ENCODE peak calls at places on chromosome 18, in nine cellular contexts. Y is activated naive CD8-positive, alpha-beta T cell treated with anti-CD3 and anti-CD28 coated beads, Interleukin-2, amount 10 ng/mL, durations not matched to agents 7 days and 5 days; L is psoas muscle; B is Right ventricle myocardium inferior; W is activated CD4-positive, CD25-positive, alpha-beta regulatory T cell treated with anti-CD3 and anti-CD28 coated beads, Interleukin-2, amount 50 U/mL, for 72 hours; Q is GM12865; P is mucosa of gallbladder; E is activated T-helper 1 cell treated with Interleukin-2 at 50 U/mL for 16 hours; D is SK-N-SH. M is an unnamed sample.

GRCh38 chr18:49597152-49597551 is 35.3 kb downstream of the LIPG start:
- DNase-seq in D (no peak), L (no peak), Q (no peak), P (no peak), Y (no peak), W (no peak), E (no peak), B (no peak), M (no peak)

GRCh38 chr18:13185675-13186198 is 32.8 kb upstream of the LDLRAD4 start:
- DNase-seq in B (no peak), Q (no peak), L (no peak), P (no peak), E (no peak), Y (no peak), D (peak), W (no peak), M (no peak)

GRCh38 chr18:76621782-76622495 is 126.9 kb upstream of the ZNF516 start:
- DNase-seq in Y (no peak), E (no peak), B (no peak), W (no peak), P (no peak), L (no peak), D (no peak), Q (no peak), M (no peak)

GRCh38 chr18:22168360-22168921 is 948 bp upstream of the GATA6 start:
- DNase-seq in W (no peak), Y (peak), L (no peak), Q (no peak), D (peak), P (no peak), E (no peak), B (peak), M (peak)

GRCh38 chr18:518081-518480 is 17.6 kb upstream of the COLEC12 start:
- DNase-seq in B (no peak), Q (no peak), L (no peak), Y (no peak), W (no peak), D (no peak), P (no peak), E (no peak), M (no peak)

GRCh38 chr18:50044402-50044801 is 150.5 kb downstream of the MYO5B start:
- DNase-seq in W (no peak), D (peak), Q (no peak), Y (no peak), L (no peak), P (no peak), E (no peak), B (no peak), M (no peak)

GRCh38 chr18:35971661-35972196 is 750 bp upstream of the RMP24 start:
- DNase-seq in Q (no peak), E (no peak), W (no peak), L (no peak), P (no peak), B (no peak), Y (no peak), D (no peak), M (no peak)

GRCh38 chr18:52063923-52064322 is 276.1 kb upstream of the DCC start:
- DNase-seq in W (no peak), P (no peak), B (no peak), D (no peak), Q (no peak), Y (no peak), E (no peak), L (no peak), M (no peak)

GRCh38 chr18:61731693-61732376 is 161.0 kb downstream of the RNF152 start:
- DNase-seq in E (no peak), B (no peak), L (no peak), P (no peak), W (no peak), D (no peak), Y (no peak), Q (no peak), M (no peak)

GRCh38 chr18:13613591-13614317 is 112.6 kb downstream of the FAM210A start:
- DNase-seq in E (no peak), Q (peak), D (no peak), W (no peak), B (peak), Y (no peak), L (no peak), P (no peak), M (peak)

GRCh38 chr18:23115683-23116096 is 19.6 kb upstream of the CABLES1 start:
- DNase-seq in B (no peak), P (no peak), Q (no peak), E (no peak), W (no peak), D (no peak), Y (no peak), L (no peak), M (no peak)

GRCh38 chr18:48669991-48670750 is 131.3 kb downstream of the CTIF start:
- DNase-seq in W (no peak), B (no peak), Y (no peak), E (no peak), P (no peak), Q (no peak), D (no peak), L (no peak), M (peak)

GRCh38 chr18:12478269-12479057 is 70.7 kb downstream of the PRELID3A start:
- DNase-seq in Q (no peak), D (no peak), E (no peak), W (no peak), P (no peak), L (no peak), B (no peak), Y (no peak), M (no peak)

GRCh38 chr18:49980869-49981268 is 167.5 kb upstream of the ACAA2 start:
- DNase-seq in P (no peak), E (no peak), Q (no peak), W (no peak), B (no peak), D (no peak), L (no peak), Y (no peak), M (no peak)

GRCh38 chr18:57437433-57437781 is 2.2 kb downstream of the ONECUT2 start:
- DNase-seq in B (no peak), W (no peak), D (peak), L (no peak), E (no peak), Q (no peak), P (no peak), Y (no peak), M (no peak)

GRCh38 chr18:57666818-57667497 is 45.3 kb upstream of the NARS1 start:
- DNase-seq in P (no peak), Y (no peak), L (no peak), Q (no peak), W (no peak), B (no peak), E (no peak), D (no peak), M (no peak)

GRCh38 chr18:32730620-32731021 is 42.2 kb downstream of the KLHL14 start:
- DNase-seq in Y (no peak), W (no peak), B (no peak), E (no peak), P (no peak), Q (peak), D (no peak), L (no peak), M (no peak)

M was measured in Peyer's patch.